ENCODE peak calls at places on chromosomes 4 and X, in six cellular contexts. F is IMR-90, P is H9, N is neuronal stem cell, Z is mesenchymal stem cell, B is H1. H is an unnamed sample.

GRCh38 chrX:52082578-52082977 is 13.6 kb upstream of the MAGED4B start:
- DNase-seq in N (no peak), P (no peak), B (no peak), F (no peak), Z (peak; percentile 31), H (peak; percentile 54)

GRCh38 chrX:3712080-3712869 is 1.2 kb downstream of the PRKX start:
- DNase-seq in P (no peak), N (no peak), Z (peak; percentile 35), B (no peak), F (peak; percentile 32), H (no peak)

GRCh38 chr4:152959080-152959479 is 23.0 kb downstream of the FHDC1 start:
- DNase-seq in F (no peak), N (no peak), B (no peak), Z (no peak), P (no peak), H (no peak)

GRCh38 chrX:107775000-107775733 is 420 bp downstream of the TSC22D3 start:
- DNase-seq in P (no peak), N (no peak), F (no peak), B (peak; percentile 47), Z (no peak), H (no peak)

GRCh38 chr4:78939667-78940008 is 400 bp upstream of the PAQR3 start:
- DNase-seq in P (no peak), N (no peak), B (no peak), F (peak; percentile 12), Z (no peak), H (no peak)

GRCh38 chr4:183097251-183098079 is 1.6 kb upstream of the WWC2 start:
- DNase-seq in B (peak; percentile 78), Z (peak; percentile 56), P (peak; percentile 65), N (peak; percentile 32), F (no peak), H (no peak)

GRCh38 chrX:20361890-20362262 is 95.2 kb upstream of the RPS6KA3 start:
- DNase-seq in Z (peak; percentile 79), B (no peak), P (no peak), F (peak; percentile 75), N (no peak), H (peak; percentile 81)

GRCh38 chrX:140502491-140503229 is 2.2 kb downstream of the SOX3 start:
- DNase-seq in Z (no peak), N (no peak), F (no peak), B (no peak), P (no peak), H (no peak)

GRCh38 chr4:1381181-1381621 is 25.0 kb downstream of the NKX1-1 start:
- DNase-seq in F (no peak), B (no peak), P (no peak), N (no peak), Z (no peak), H (no peak)

GRCh38 chr4:10461091-10461849 is 4.0 kb upstream of the ZNF518B start:
- DNase-seq in B (peak; percentile 86), P (peak; percentile 77), N (peak; percentile 65), F (peak; percentile 57), Z (peak; percentile 62), H (peak; percentile 59)

GRCh38 chrX:69158166-69159040 is 6.8 kb downstream of the PJA1 start:
- DNase-seq in Z (peak; percentile 84), N (no peak), P (peak; percentile 49), F (peak; percentile 85), B (no peak), H (no peak)

GRCh38 chrX:129145382-129145781 is 377.9 kb downstream of the SMARCA1 start:
- DNase-seq in P (no peak), N (no peak), Z (no peak), B (no peak), F (no peak), H (no peak)

GRCh38 chr4:132642196-132642817 is 506.8 kb upstream of the PCDH10 start:
- DNase-seq in F (peak; percentile 12), B (peak; percentile 51), P (peak; percentile 55), N (peak; percentile 53), Z (peak; percentile 67), H (peak; percentile 0)

GRCh38 chrX:74924449-74925209 is 623 bp downstream of the NEXMIF start:
- DNase-seq in F (no peak), N (peak; percentile 38), Z (peak; percentile 1), B (peak; percentile 60), P (peak; percentile 55), H (no peak)

GRCh38 chr4:67014592-67014991 is 530.7 kb downstream of the CENPC start:
- DNase-seq in Z (no peak), B (no peak), F (no peak), N (no peak), P (no peak), H (no peak)
- H3K9me3 ChIP-seq in Z (peaks cover 20% of the 10 kb centered on the region), B (peaks cover 5% of the 10 kb centered on the region), F (peaks cover 2% of the 10 kb centered on the region), N (no peaks in the 10 kb centered on the region), P (no peaks in the 10 kb centered on the region), H (no peaks in the 10 kb centered on the region)

GRCh38 chr4:8730159-8730558 is 137.6 kb downstream of the CPZ start:
- DNase-seq in P (peak; percentile 17), N (no peak), B (no peak), F (no peak), Z (no peak), H (no peak)

GRCh38 chr4:8729408-8730149 is 137.0 kb downstream of the CPZ start:
- DNase-seq in N (no peak), F (no peak), B (no peak), Z (no peak), P (peak; percentile 15), H (no peak)

GRCh38 chr4:8727131-8727530 is 134.6 kb downstream of the CPZ start:
- DNase-seq in Z (no peak), B (no peak), F (no peak), P (peak; percentile 13), N (no peak), H (no peak)

GRCh38 chr4:8727546-8728510 is 135.3 kb downstream of the CPZ start:
- DNase-seq in N (no peak), B (peak; percentile 41), P (peak; percentile 22), Z (no peak), F (no peak), H (no peak)

DNA sequence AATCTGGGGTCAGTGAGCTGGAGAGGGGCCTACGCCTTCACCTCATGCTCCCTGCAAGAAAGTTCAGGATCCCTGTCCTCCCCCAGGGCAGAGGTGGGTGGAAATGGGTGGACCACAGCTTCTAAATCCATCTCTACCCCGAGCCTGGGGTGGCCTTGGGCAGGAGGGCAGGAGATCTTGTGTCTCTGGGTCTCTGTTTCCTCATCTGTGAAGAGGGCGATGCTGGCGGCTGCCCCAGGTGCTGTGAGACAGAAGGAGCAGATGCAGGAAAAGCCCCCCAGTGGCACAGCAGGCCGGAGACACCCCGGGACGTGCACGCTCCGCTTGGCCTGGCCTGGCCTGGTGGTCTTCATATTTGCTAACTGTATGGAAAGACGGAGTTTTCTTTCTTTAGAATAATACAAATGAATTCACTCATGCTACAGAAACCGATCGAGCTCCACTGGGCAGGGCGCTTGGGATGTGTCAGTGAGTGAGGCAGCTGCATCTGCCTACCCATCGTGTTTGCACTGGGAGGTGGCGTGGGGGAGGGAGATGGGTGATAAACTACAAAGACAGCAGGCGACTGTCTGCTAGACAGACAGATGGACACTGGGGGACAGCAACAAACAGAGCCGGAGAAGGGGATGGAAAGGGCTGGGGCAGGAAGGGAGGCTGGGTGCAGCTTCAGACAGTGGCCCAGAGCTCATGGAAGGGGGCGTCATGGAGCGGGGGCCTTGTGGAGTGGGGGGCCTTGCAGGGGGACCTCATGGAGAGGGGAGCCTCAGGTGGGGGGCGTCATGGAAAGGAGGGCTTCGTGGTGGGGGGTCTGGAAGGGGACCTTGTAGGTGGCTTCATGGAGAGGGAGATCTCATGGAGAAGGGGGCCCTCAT is 136.2 kb downstream of the CPZ start:
- DNase-seq in P (peak; percentile 12), B (no peak), N (no peak), F (no peak), Z (no peak), H (no peak)
- H3K4me1 ChIP-seq in P (no peaks in the 10 kb centered on the region), B (peaks cover 3% of the 10 kb centered on the region), N (peaks cover 5% of the 10 kb centered on the region), F (no peaks in the 10 kb centered on the region), Z (no peaks in the 10 kb centered on the region), H (no peaks in the 10 kb centered on the region)

DNA sequence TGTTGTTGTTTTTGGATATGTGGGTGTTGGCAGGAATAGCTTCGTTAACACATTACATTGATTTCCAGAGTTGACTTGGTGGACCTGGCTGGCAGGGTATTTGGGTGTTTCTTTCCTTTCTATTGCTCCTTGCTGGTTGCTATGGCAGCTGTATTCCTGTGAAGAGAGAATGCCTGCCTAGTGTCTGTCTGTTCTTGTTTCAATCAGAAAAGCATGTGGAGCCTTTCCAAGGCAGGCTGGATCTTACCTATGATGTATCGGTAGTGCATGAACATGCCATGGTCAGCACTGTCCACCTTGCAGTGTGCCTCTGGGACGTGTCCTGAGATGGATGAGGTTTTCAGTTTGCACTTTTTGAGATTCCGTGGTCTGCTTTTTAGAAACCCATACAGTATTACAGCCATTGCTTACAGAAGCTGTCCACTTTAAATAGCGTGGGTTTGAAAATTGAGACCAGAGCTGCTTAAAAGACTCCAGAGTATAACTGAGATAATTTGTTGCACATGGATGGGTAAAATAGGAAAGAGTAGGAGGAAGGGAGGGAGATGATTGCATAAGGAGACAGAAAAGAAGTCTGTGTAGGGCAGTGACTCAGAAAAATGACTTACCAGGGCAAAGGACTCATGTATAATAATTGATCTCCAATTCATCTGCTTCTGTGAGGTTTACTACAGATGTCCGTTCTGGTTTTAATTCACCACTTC is 20.0 kb upstream of the AADAT start:
- DNase-seq in B (no peak), N (no peak), F (no peak), Z (no peak), P (no peak), H (no peak)
- H2BK5ac ChIP-seq in B (no peak overlapping the region), N (no peak overlapping the region), F (no peak overlapping the region), Z (no peak overlapping the region), P (no peak overlapping the region), H (peak overlapping the region; percentile 46)

GRCh38 chr4:374298-375160 is 36.9 kb downstream of the ZNF141 start:
- DNase-seq in Z (no peak), N (no peak), F (no peak), P (no peak), B (no peak), H (no peak)
- H3K9me3 ChIP-seq in Z (peaks cover 97% of the 10 kb centered on the region), N (peaks cover 95% of the 10 kb centered on the region), F (peaks cover 65% of the 10 kb centered on the region), P (peaks cover 84% of the 10 kb centered on the region), B (peaks cover 85% of the 10 kb centered on the region), H (peaks cover 12% of the 10 kb centered on the region)

DNA sequence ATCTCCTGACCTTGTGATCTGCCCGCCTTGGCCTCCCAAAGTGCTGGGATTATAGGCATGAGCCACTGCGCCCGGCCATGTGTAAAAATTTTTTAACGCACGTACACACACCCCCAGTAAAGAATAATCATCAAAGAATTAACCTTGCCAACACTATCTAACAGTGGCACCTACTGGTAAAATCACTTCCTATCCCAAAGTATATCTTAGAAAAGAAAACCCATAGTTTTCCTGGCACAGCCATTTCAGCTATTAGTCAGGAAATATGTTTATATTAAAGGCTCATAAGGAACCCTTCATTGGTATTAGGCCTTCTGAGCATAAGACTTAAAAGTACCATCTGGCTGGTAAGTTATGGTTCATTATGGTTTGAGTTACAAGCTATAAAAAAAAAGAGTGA is 14.1 kb downstream of the S100G start:
- DNase-seq in N (no peak), B (no peak), Z (peak; percentile 25), P (no peak), F (peak; percentile 67), H (no peak)
- H3K4me1 ChIP-seq in N (no peaks in the 10 kb centered on the region), B (peaks cover 7% of the 10 kb centered on the region), Z (peaks cover 5% of the 10 kb centered on the region), P (peaks cover 5% of the 10 kb centered on the region), F (peaks cover 11% of the 10 kb centered on the region), H (no peaks in the 10 kb centered on the region)

GRCh38 chr4:26857278-26858034 is 3.2 kb upstream of the STIM2 start:
- DNase-seq in N (peak; percentile 71), B (peak; percentile 82), P (peak; percentile 84), Z (peak; percentile 77), F (peak; percentile 84), H (peak; percentile 95)
- H2BK5ac ChIP-seq in N (no peak overlapping the region), B (peak overlapping the region; percentile 77), P (no peak overlapping the region), Z (no peak overlapping the region), F (peak overlapping the region; percentile 54), H (peak overlapping the region; percentile 8)